ENCODE peak calls at places on chromosomes 12 and 14, in five cellular contexts. U is neural progenitor cell, V is PC-9, P is PC-3, N is GM23338. G is an unnamed sample.

GRCh38 chr12:105504286-105504685 is 173.8 kb downstream of the C12orf75 start:
- DNase-seq in U (no peak), V (no peak), P (no peak), N (peak; percentile 35), G (peak; percentile 10)

GRCh38 chr12:113591480-113591971 is 119.9 kb upstream of the LHX5 start:
- DNase-seq in U (peak; percentile 34), V (no peak), P (peak; percentile 64), N (peak; percentile 71), G (no peak)

GRCh38 chr12:53998900-53999236 is 1.1 kb upstream of the HOXC9 start:
- DNase-seq in U (no peak), V (no peak), P (no peak), N (no peak), G (no peak)

GRCh38 chr12:6635856-6636521 is at the start of gene LPAR5:
- DNase-seq in U (no peak), V (peak; percentile 84), P (peak; percentile 67), N (peak; percentile 58), G (no peak)

GRCh38 chr12:62933871-62934798 is 815 bp downstream of the PPM1H start:
- DNase-seq in U (peak; percentile 65), V (peak; percentile 40), P (peak; percentile 38), N (peak; percentile 68), G (peak; percentile 55)

GRCh38 chr12:83046019-83046418 is 359.3 kb downstream of the TMTC2 start:
- DNase-seq in U (no peak), V (no peak), P (no peak), N (no peak), G (no peak)

GRCh38 chr12:55736780-55737580 is 5.9 kb upstream of the GDF11 start:
- DNase-seq in U (peak; percentile 81), V (peak; percentile 74), P (peak; percentile 90), N (peak; percentile 98), G (peak; percentile 41)

GRCh38 chr14:80266930-80267329 is 55.6 kb upstream of the DIO2 start:
- DNase-seq in U (no peak), V (no peak), P (peak; percentile 22), N (no peak), G (no peak)

GRCh38 chr12:12835378-12836145 is 22.4 kb downstream of the DDX47 start:
- DNase-seq in U (no peak), V (peak; percentile 99), P (peak; percentile 93), N (no peak), G (no peak)

GRCh38 chr12:87760943-87761342 is 268.3 kb downstream of the C12orf50 start:
- DNase-seq in U (no peak), V (no peak), P (no peak), N (no peak), G (no peak)

GRCh38 chr12:50201987-50202521 is 34.9 kb upstream of the CERS5 start:
- DNase-seq in U (no peak), V (peak; percentile 96), P (peak; percentile 97), N (peak; percentile 74), G (no peak)

GRCh38 chr14:51780741-51781140 is 79.7 kb upstream of the GNG2 start:
- DNase-seq in U (peak; percentile 46), V (no peak), P (peak; percentile 68), N (peak; percentile 30), G (no peak)

GRCh38 chr12:100248886-100249285 is 18.0 kb downstream of the DEPDC4 start:
- DNase-seq in U (no peak), V (no peak), P (no peak), N (no peak), G (no peak)

GRCh38 chr12:108332791-108333382 is 6.2 kb downstream of the CMKLR1 start:
- DNase-seq in U (no peak), V (no peak), P (no peak), N (no peak), G (no peak)

GRCh38 chr14:56278383-56278782 is 160.2 kb downstream of the PELI2 start:
- DNase-seq in U (no peak), V (no peak), P (no peak), N (no peak), G (no peak)

GRCh38 chr14:95034806-95035205 is 122.5 kb downstream of the DICER1 start:
- DNase-seq in U (no peak), V (no peak), P (no peak), N (no peak), G (no peak)

GRCh38 chr12:2384029-2384386 is 331.2 kb downstream of the CACNA1C start:
- DNase-seq in U (no peak), V (no peak), P (peak; percentile 6), N (no peak), G (no peak)

GRCh38 chr12:26631846-26632245 is 201.1 kb downstream of the ITPR2 start:
- DNase-seq in U (no peak), V (no peak), P (peak; percentile 95), N (no peak), G (no peak)

GRCh38 chr14:89479802-89480201 is 62.8 kb upstream of the FOXN3 start:
- DNase-seq in U (no peak), V (peak; percentile 48), P (no peak), N (no peak), G (no peak)

GRCh38 chr14:72692678-72693077 is 201.2 kb downstream of the DPF3 start:
- DNase-seq in U (peak; percentile 69), V (no peak), P (no peak), N (peak; percentile 72), G (no peak)

GRCh38 chr12:52561880-52562449 is 9.0 kb upstream of the KRT71 start:
- DNase-seq in U (peak; percentile 37), V (no peak), P (peak; percentile 33), N (peak; percentile 54), G (no peak)

GRCh38 chr12:133129368-133130037 is 571 bp downstream of the ZNF891 start:
- DNase-seq in U (no peak), V (no peak), P (peak; percentile 35), N (peak; percentile 37), G (no peak)

GRCh38 chr14:49508124-49508523 is 78.1 kb downstream of the RPS29 start:
- DNase-seq in U (no peak), V (no peak), P (no peak), N (no peak), G (no peak)
- TF ChIP-seq CTCF in U (no peak), V (no peak), P (no peak), N (no peak), G (no peak)

GRCh38 chr12:124380793-124381453 is 86.0 kb downstream of the RFLNA start:
- DNase-seq in U (no peak), V (no peak), P (peak; percentile 51), N (no peak), G (no peak)
- H3F3A ChIP-seq in U (no peaks in the 10 kb centered on the region), V (peaks cover 73% of the 10 kb centered on the region), P (peaks cover 19% of the 10 kb centered on the region), N (no peaks in the 10 kb centered on the region), G (no peaks in the 10 kb centered on the region)

GRCh38 chr12:61676520-61676919 is 583.7 kb upstream of the USP15 start:
- DNase-seq in U (no peak), V (no peak), P (peak; percentile 35), N (no peak), G (no peak)
- TF ChIP-seq EZH2 in U (no peak), V (no peak), P (no peak), N (no peak), G (no peak)

GRCh38 chr14:77059276-77059934 is 30.9 kb upstream of the IRF2BPL start:
- DNase-seq in U (peak; percentile 34), V (peak; percentile 90), P (peak; percentile 95), N (peak; percentile 82), G (no peak)
- TF ChIP-seq CTCF in U (peak; percentile 6), V (peak; percentile 47), P (peak; percentile 68), N (peak; percentile 37), G (no peak)

GRCh38 chr14:59849371-59850130 is 21.0 kb downstream of the RTN1 start:
- DNase-seq in U (no peak), V (no peak), P (no peak), N (no peak), G (no peak)
- H3F3A ChIP-seq in U (no peaks in the 10 kb centered on the region), V (no peaks in the 10 kb centered on the region), P (no peaks in the 10 kb centered on the region), N (no peaks in the 10 kb centered on the region), G (no peaks in the 10 kb centered on the region)

GRCh38 chr14:69484444-69485113 is at the start of gene PLEKHD1:
- DNase-seq in U (peak; percentile 80), V (peak; percentile 42), P (peak; percentile 56), N (peak; percentile 79), G (no peak)
- TF ChIP-seq EZH2 in U (peak; percentile 20), V (no peak), P (no peak), N (no peak), G (no peak)

G was measured in MM.1S.